ENCODE peak calls at places on chromosomes 16 and 17, in six cellular contexts. One of them, this sample, is unnamed.

GRCh38 chr16:84042879-84043485 is 387 bp upstream of the SLC38A8 start:
- DNase-seq in H1: no peak
- DNase-seq in HCT116: no peak
- DNase-seq in H9: peak; percentile 61
- DNase-seq in neural progenitor cell: peak; percentile 28
- DNase-seq in astrocyte: no peak
- DNase-seq in this sample: no peak

GRCh38 chr17:81792675-81793615 is 11.0 kb upstream of the GCGR start:
- DNase-seq in neural progenitor cell: no peak
- DNase-seq in HCT116: no peak
- DNase-seq in astrocyte: no peak
- DNase-seq in H1: no peak
- DNase-seq in H9: no peak
- DNase-seq in this sample: no peak

GRCh38 chr17:81926451-81927144 is 937 bp downstream of the MAFG start:
- DNase-seq in neural progenitor cell: peak; percentile 85
- DNase-seq in astrocyte: peak; percentile 73
- DNase-seq in H1: no peak
- DNase-seq in H9: peak; percentile 77
- DNase-seq in HCT116: peak; percentile 47
- DNase-seq in this sample: peak; percentile 53

GRCh38 chr16:87499189-87499486 is 6.3 kb upstream of the ZCCHC14 start:
- DNase-seq in H1: no peak
- DNase-seq in astrocyte: peak; percentile 84
- DNase-seq in neural progenitor cell: no peak
- DNase-seq in HCT116: no peak
- DNase-seq in H9: no peak
- DNase-seq in this sample: no peak

GRCh38 chr16:66619534-66620418 is 15.3 kb downstream of the CMTM3 start:
- DNase-seq in astrocyte: peak; percentile 87
- DNase-seq in H1: no peak
- DNase-seq in H9: no peak
- DNase-seq in HCT116: no peak
- DNase-seq in neural progenitor cell: no peak
- DNase-seq in this sample: no peak

GRCh38 chr16:2388875-2389433 is 40.3 kb upstream of the CCNF start:
- DNase-seq in H1: no peak
- DNase-seq in astrocyte: peak; percentile 79
- DNase-seq in neural progenitor cell: no peak
- DNase-seq in H9: no peak
- DNase-seq in HCT116: no peak
- DNase-seq in this sample: no peak

GRCh38 chr16:88685156-88686061 is 898 bp downstream of the SNAI3 start:
- DNase-seq in neural progenitor cell: peak; percentile 52
- DNase-seq in HCT116: no peak
- DNase-seq in H9: no peak
- DNase-seq in astrocyte: no peak
- DNase-seq in H1: peak; percentile 79
- DNase-seq in this sample: peak; percentile 61

GRCh38 chr16:12898556-12898955 is 2.8 kb upstream of the SHISA9 start:
- DNase-seq in astrocyte: no peak
- DNase-seq in HCT116: no peak
- DNase-seq in neural progenitor cell: peak; percentile 67
- DNase-seq in H1: no peak
- DNase-seq in H9: peak; percentile 50
- DNase-seq in this sample: no peak

GRCh38 chr17:78168906-78169793 is 769 bp downstream of the SYNGR2 start:
- DNase-seq in neural progenitor cell: peak; percentile 60
- DNase-seq in astrocyte: no peak
- DNase-seq in H9: peak; percentile 88
- DNase-seq in HCT116: peak; percentile 64
- DNase-seq in H1: peak; percentile 80
- DNase-seq in this sample: peak; percentile 63

GRCh38 chr16:75471723-75472634 is 7.5 kb upstream of the TMEM170A start:
- DNase-seq in H1: no peak
- DNase-seq in neural progenitor cell: peak; percentile 69
- DNase-seq in H9: peak; percentile 62
- DNase-seq in HCT116: no peak
- DNase-seq in astrocyte: peak; percentile 28
- DNase-seq in this sample: peak; percentile 14

GRCh38 chr16:89922884-89923639 is at the start of gene TUBB3:
- DNase-seq in H1: peak; percentile 93
- DNase-seq in HCT116: peak; percentile 56
- DNase-seq in neural progenitor cell: peak; percentile 95
- DNase-seq in H9: peak; percentile 86
- DNase-seq in astrocyte: peak; percentile 64
- DNase-seq in this sample: peak; percentile 45

GRCh38 chr16:19163215-19163614 is 4.8 kb upstream of the SYT17 start:
- DNase-seq in neural progenitor cell: no peak
- DNase-seq in astrocyte: no peak
- DNase-seq in H1: no peak
- DNase-seq in HCT116: no peak
- DNase-seq in H9: no peak
- DNase-seq in this sample: no peak

GRCh38 chr16:85041184-85041928 is 13.8 kb downstream of the KIAA0513 start:
- DNase-seq in H9: no peak
- DNase-seq in neural progenitor cell: no peak
- DNase-seq in H1: no peak
- DNase-seq in astrocyte: no peak
- DNase-seq in HCT116: no peak
- DNase-seq in this sample: no peak

GRCh38 chr17:59004338-59005111 is 102.2 kb downstream of the TRIM37 start:
- DNase-seq in astrocyte: peak; percentile 8
- DNase-seq in H1: peak; percentile 79
- DNase-seq in HCT116: peak; percentile 59
- DNase-seq in neural progenitor cell: peak; percentile 67
- DNase-seq in H9: peak; percentile 67
- DNase-seq in this sample: peak; percentile 59

GRCh38 chr17:21299981-21300600 is 15.6 kb downstream of the MAP2K3 start:
- DNase-seq in neural progenitor cell: no peak
- DNase-seq in HCT116: no peak
- DNase-seq in H1: no peak
- DNase-seq in astrocyte: no peak
- DNase-seq in H9: no peak
- DNase-seq in this sample: no peak

GRCh38 chr16:66408181-66409048 is 18.7 kb upstream of the BEAN1 start:
- DNase-seq in HCT116: peak; percentile 60
- DNase-seq in neural progenitor cell: no peak
- DNase-seq in H1: no peak
- DNase-seq in H9: no peak
- DNase-seq in astrocyte: peak; percentile 83
- DNase-seq in this sample: peak; percentile 72

GRCh38 chr17:78058001-78058400 is 70.6 kb downstream of the TMC6 start:
- DNase-seq in H1: no peak
- DNase-seq in neural progenitor cell: no peak
- DNase-seq in astrocyte: no peak
- DNase-seq in H9: no peak
- DNase-seq in HCT116: no peak
- DNase-seq in this sample: no peak

GRCh38 chr17:65595071-65595655 is 33.7 kb upstream of the AXIN2 start:
- DNase-seq in HCT116: no peak
- DNase-seq in astrocyte: no peak
- DNase-seq in neural progenitor cell: no peak
- DNase-seq in H9: no peak
- DNase-seq in H1: no peak
- DNase-seq in this sample: no peak

GRCh38 chr17:79970576-79971068 is 65.0 kb downstream of the TBC1D16 start:
- DNase-seq in HCT116: peak; percentile 38
- DNase-seq in astrocyte: no peak
- DNase-seq in H9: peak; percentile 85
- DNase-seq in H1: no peak
- DNase-seq in neural progenitor cell: peak; percentile 88
- DNase-seq in this sample: peak; percentile 67

GRCh38 chr17:37488607-37489196 is 989 bp upstream of the DUSP14 start:
- DNase-seq in HCT116: peak; percentile 94
- DNase-seq in neural progenitor cell: peak; percentile 61
- DNase-seq in H9: peak; percentile 94
- DNase-seq in astrocyte: peak; percentile 94
- DNase-seq in H1: no peak
- DNase-seq in this sample: peak; percentile 76

GRCh38 chr17:50596191-50597037 is 35.9 kb downstream of the CACNA1G start:
- DNase-seq in HCT116: no peak
- DNase-seq in neural progenitor cell: peak; percentile 71
- DNase-seq in H1: peak; percentile 88
- DNase-seq in H9: peak; percentile 92
- DNase-seq in astrocyte: no peak
- DNase-seq in this sample: no peak

GRCh38 chr17:71338396-71338795 is 782.4 kb upstream of the SOX9 start:
- DNase-seq in H1: no peak
- DNase-seq in H9: no peak
- DNase-seq in astrocyte: peak; percentile 65
- DNase-seq in neural progenitor cell: no peak
- DNase-seq in HCT116: no peak
- DNase-seq in this sample: peak; percentile 62

GRCh38 chr16:30490210-30490609 is 17.7 kb downstream of the ITGAL start:
- DNase-seq in H1: no peak
- DNase-seq in astrocyte: no peak
- DNase-seq in H9: no peak
- DNase-seq in neural progenitor cell: peak; percentile 51
- DNase-seq in HCT116: no peak
- DNase-seq in this sample: no peak

GRCh38 chr16:30485818-30486436 is 13.4 kb downstream of the ITGAL start:
- DNase-seq in H1: no peak
- DNase-seq in neural progenitor cell: no peak
- DNase-seq in HCT116: no peak
- DNase-seq in astrocyte: peak; percentile 29
- DNase-seq in H9: no peak
- DNase-seq in this sample: no peak

GRCh38 chr16:30488764-30489595 is 16.4 kb downstream of the ITGAL start:
- DNase-seq in HCT116: no peak
- DNase-seq in neural progenitor cell: no peak
- DNase-seq in astrocyte: no peak
- DNase-seq in H9: peak; percentile 62
- DNase-seq in H1: peak; percentile 54
- DNase-seq in this sample: no peak

GRCh38 chr16:30482366-30482765 is 9.8 kb downstream of the ITGAL start:
- DNase-seq in H1: no peak
- DNase-seq in neural progenitor cell: no peak
- DNase-seq in HCT116: peak; percentile 15
- DNase-seq in astrocyte: no peak
- DNase-seq in H9: no peak
- DNase-seq in this sample: no peak

DNA sequence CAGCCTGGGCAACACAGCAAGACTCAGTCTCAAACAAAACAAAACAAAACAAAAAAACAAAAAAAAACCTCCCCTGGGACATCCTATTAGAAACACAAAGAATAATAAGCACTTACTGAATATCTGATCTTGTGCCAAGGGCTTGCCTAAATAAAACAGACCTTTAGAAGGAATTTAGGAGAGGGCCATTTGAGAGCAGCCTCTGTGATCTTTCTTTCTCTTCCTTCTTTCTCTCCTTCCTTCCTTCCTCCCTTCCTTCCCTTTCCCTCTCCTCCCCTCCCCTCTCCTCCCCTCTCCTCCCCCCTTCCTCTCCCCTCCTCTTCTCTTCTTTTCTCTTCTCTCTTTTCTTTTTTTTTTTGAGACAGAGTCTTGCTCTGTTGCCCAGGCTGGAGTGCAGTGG is 12.3 kb downstream of the ITGAL start:
- DNase-seq in astrocyte: no peak
- DNase-seq in neural progenitor cell: no peak
- DNase-seq in H1: no peak
- DNase-seq in HCT116: no peak
- DNase-seq in H9: no peak
- DNase-seq in this sample: no peak
- H3K4me1 ChIP-seq in astrocyte: no peaks in the 10 kb centered on the region
- H3K4me1 ChIP-seq in neural progenitor cell: peaks cover 4% of the 10 kb centered on the region
- H3K4me1 ChIP-seq in H1: peaks cover 2% of the 10 kb centered on the region
- H3K4me1 ChIP-seq in HCT116: no peaks in the 10 kb centered on the region
- H3K4me1 ChIP-seq in H9: no peaks in the 10 kb centered on the region
- H3K4me1 ChIP-seq in this sample: no peaks in the 10 kb centered on the region

GRCh38 chr16:721765-722481 is 977 bp downstream of the ANTKMT start:
- DNase-seq in astrocyte: no peak
- DNase-seq in HCT116: no peak
- DNase-seq in H1: no peak
- DNase-seq in H9: no peak
- DNase-seq in neural progenitor cell: no peak
- DNase-seq in this sample: no peak
- H3K9ac ChIP-seq in astrocyte: no peak overlapping the region
- H3K9ac ChIP-seq in HCT116: peak overlapping the region; percentile 98
- H3K9ac ChIP-seq in H1: no peak overlapping the region
- H3K9ac ChIP-seq in H9: no peak overlapping the region
- H3K9ac ChIP-seq in neural progenitor cell: no peak overlapping the region
- H3K9ac ChIP-seq in this sample: no peak overlapping the region

DNA sequence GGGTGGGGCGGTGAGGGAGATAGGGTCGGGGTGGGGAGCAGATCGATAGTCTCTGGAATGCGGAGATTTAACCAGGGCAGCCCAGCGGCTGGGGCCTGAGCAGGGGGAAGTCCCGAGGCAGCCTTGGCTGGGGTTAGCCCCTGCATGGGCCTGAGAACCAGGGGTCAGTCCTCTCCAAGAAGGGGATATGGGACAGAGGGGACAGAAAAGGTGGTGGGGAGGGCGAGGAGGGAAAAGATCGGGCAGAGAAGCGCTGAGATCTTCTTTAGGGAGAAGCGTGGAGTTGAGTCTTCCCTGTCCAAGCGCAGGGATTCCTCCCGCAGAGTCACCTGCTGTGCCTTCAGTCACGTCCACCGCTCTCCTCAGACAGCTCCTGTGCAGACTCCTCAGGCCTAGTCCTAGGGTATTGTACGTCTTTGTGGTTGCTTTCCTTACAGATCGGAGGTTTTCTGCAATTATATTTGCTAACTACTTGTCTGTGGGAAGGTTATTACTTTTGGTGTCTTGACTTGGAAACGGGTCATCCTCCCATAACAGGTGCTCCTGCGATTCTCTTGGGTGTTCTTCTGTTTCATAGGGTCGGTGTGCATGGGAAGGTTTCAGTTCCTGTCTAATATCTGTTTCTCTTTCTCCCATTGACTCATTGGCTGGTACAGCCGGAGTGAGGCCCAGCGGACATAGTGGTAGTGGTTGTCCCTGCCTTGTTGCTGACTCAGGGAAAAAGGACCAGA is 952 bp downstream of the CD300A start:
- DNase-seq in HCT116: no peak
- DNase-seq in H9: peak; percentile 40
- DNase-seq in H1: no peak
- DNase-seq in astrocyte: no peak
- DNase-seq in neural progenitor cell: peak; percentile 37
- DNase-seq in this sample: peak; percentile 61
- H3K4me2 ChIP-seq in HCT116: no peak overlapping the region
- H3K4me2 ChIP-seq in H9: peak overlapping the region; percentile 76
- H3K4me2 ChIP-seq in H1: peak overlapping the region; percentile 94
- H3K4me2 ChIP-seq in astrocyte: no peak overlapping the region
- H3K4me2 ChIP-seq in neural progenitor cell: peak overlapping the region; percentile 60
- H3K4me2 ChIP-seq in this sample: peak overlapping the region; percentile 71

DNA sequence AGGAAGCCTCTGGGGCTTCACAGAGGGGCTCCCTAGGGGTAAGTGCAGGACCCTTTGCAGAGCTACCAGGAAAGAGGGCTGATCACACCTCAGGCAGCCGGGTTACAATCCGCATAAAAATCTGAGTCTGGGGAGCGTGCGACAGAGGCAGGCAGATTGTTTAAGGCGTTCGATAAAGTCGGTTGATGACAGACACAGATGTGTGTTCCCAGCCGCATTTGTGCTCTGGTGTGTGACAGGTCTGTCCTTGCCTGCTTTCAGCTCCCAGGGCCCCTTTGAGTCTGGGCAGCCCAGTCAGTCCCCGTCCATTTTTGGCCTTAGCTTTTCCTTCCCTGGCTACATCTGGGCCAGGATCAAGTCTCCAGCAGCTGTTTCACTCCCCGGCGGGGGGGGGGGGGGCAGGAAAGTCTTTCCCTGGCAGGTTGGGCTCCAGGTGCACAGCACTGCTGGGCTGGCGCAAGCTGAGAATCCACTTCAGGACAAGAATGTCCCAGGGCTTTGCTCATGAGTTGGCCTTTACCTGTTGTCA is 1.3 kb upstream of the ZACN start:
- DNase-seq in neural progenitor cell: no peak
- DNase-seq in H1: no peak
- DNase-seq in H9: peak; percentile 39
- DNase-seq in HCT116: no peak
- DNase-seq in astrocyte: no peak
- DNase-seq in this sample: no peak
- H3K4me1 ChIP-seq in neural progenitor cell: peaks cover 43% of the 10 kb centered on the region
- H3K4me1 ChIP-seq in H1: peaks cover 48% of the 10 kb centered on the region
- H3K4me1 ChIP-seq in H9: peaks cover 8% of the 10 kb centered on the region
- H3K4me1 ChIP-seq in HCT116: peaks cover 4% of the 10 kb centered on the region
- H3K4me1 ChIP-seq in astrocyte: peaks cover 12% of the 10 kb centered on the region
- H3K4me1 ChIP-seq in this sample: no peaks in the 10 kb centered on the region

This sample was measured in MM.1S.